ENCODE peak calls at places on chromosomes 1 and 21, in nine cellular contexts. One of them, this sample, is unnamed.

GRCh38 chr1:34460193-34460592 is 283.5 kb downstream of the C1orf94 start:
- DNase-seq in uterus: no peak
- DNase-seq in mammary epithelial cell: no peak
- DNase-seq in pancreas: peak; percentile 44
- DNase-seq in colonic mucosa: peak; percentile 60
- DNase-seq in endothelial cell of umbilical vein: no peak
- DNase-seq in fibroblast of lung: no peak
- DNase-seq in tibial nerve: no peak
- DNase-seq in left ventricle myocardium inferior: no peak
- DNase-seq in this sample: no peak

GRCh38 chr1:12287869-12288268 is 58.0 kb downstream of the VPS13D start:
- DNase-seq in uterus: no peak
- DNase-seq in mammary epithelial cell: no peak
- DNase-seq in pancreas: no peak
- DNase-seq in colonic mucosa: no peak
- DNase-seq in endothelial cell of umbilical vein: no peak
- DNase-seq in fibroblast of lung: no peak
- DNase-seq in tibial nerve: no peak
- DNase-seq in left ventricle myocardium inferior: no peak
- DNase-seq in this sample: no peak

GRCh38 chr1:154574715-154575114 is 7.1 kb downstream of the CHRNB2 start:
- DNase-seq in uterus: no peak
- DNase-seq in mammary epithelial cell: no peak
- DNase-seq in pancreas: no peak
- DNase-seq in colonic mucosa: no peak
- DNase-seq in endothelial cell of umbilical vein: no peak
- DNase-seq in fibroblast of lung: peak; percentile 15
- DNase-seq in tibial nerve: no peak
- DNase-seq in left ventricle myocardium inferior: no peak
- DNase-seq in this sample: no peak

GRCh38 chr1:181490740-181491712 is 7.7 kb downstream of the CACNA1E start:
- DNase-seq in uterus: peak; percentile 40
- DNase-seq in mammary epithelial cell: no peak
- DNase-seq in pancreas: no peak
- DNase-seq in colonic mucosa: no peak
- DNase-seq in endothelial cell of umbilical vein: no peak
- DNase-seq in fibroblast of lung: no peak
- DNase-seq in tibial nerve: no peak
- DNase-seq in left ventricle myocardium inferior: no peak
- DNase-seq in this sample: no peak

GRCh38 chr1:75233302-75233929 is 99.2 kb downstream of the LHX8 start:
- DNase-seq in uterus: no peak
- DNase-seq in mammary epithelial cell: peak; percentile 37
- DNase-seq in pancreas: no peak
- DNase-seq in colonic mucosa: no peak
- DNase-seq in endothelial cell of umbilical vein: peak; percentile 66
- DNase-seq in fibroblast of lung: peak; percentile 35
- DNase-seq in tibial nerve: no peak
- DNase-seq in left ventricle myocardium inferior: no peak
- DNase-seq in this sample: no peak

GRCh38 chr1:19432943-19433609 is 52.3 kb downstream of the CAPZB start:
- DNase-seq in uterus: no peak
- DNase-seq in mammary epithelial cell: no peak
- DNase-seq in pancreas: no peak
- DNase-seq in colonic mucosa: no peak
- DNase-seq in endothelial cell of umbilical vein: no peak
- DNase-seq in fibroblast of lung: no peak
- DNase-seq in tibial nerve: no peak
- DNase-seq in left ventricle myocardium inferior: no peak
- DNase-seq in this sample: no peak

GRCh38 chr1:83961571-83962295 is 37.2 kb downstream of the TTLL7 start:
- DNase-seq in uterus: no peak
- DNase-seq in mammary epithelial cell: no peak
- DNase-seq in pancreas: no peak
- DNase-seq in colonic mucosa: no peak
- DNase-seq in endothelial cell of umbilical vein: no peak
- DNase-seq in fibroblast of lung: peak; percentile 27
- DNase-seq in tibial nerve: no peak
- DNase-seq in left ventricle myocardium inferior: no peak
- DNase-seq in this sample: no peak

GRCh38 chr21:38306833-38307232 is 50.0 kb downstream of the KCNJ15 start:
- DNase-seq in uterus: no peak
- DNase-seq in mammary epithelial cell: peak; percentile 65
- DNase-seq in pancreas: no peak
- DNase-seq in colonic mucosa: no peak
- DNase-seq in endothelial cell of umbilical vein: no peak
- DNase-seq in fibroblast of lung: peak; percentile 95
- DNase-seq in tibial nerve: no peak
- DNase-seq in left ventricle myocardium inferior: no peak
- DNase-seq in this sample: no peak

GRCh38 chr1:83543222-83543973 is 455.5 kb downstream of the TTLL7 start:
- DNase-seq in uterus: no peak
- DNase-seq in mammary epithelial cell: no peak
- DNase-seq in pancreas: no peak
- DNase-seq in colonic mucosa: no peak
- DNase-seq in endothelial cell of umbilical vein: peak; percentile 10
- DNase-seq in fibroblast of lung: no peak
- DNase-seq in tibial nerve: no peak
- DNase-seq in left ventricle myocardium inferior: no peak
- DNase-seq in this sample: no peak

GRCh38 chr1:62382581-62382980 is 54.3 kb upstream of the USP1 start:
- DNase-seq in uterus: no peak
- DNase-seq in mammary epithelial cell: no peak
- DNase-seq in pancreas: no peak
- DNase-seq in colonic mucosa: no peak
- DNase-seq in endothelial cell of umbilical vein: no peak
- DNase-seq in fibroblast of lung: no peak
- DNase-seq in tibial nerve: no peak
- DNase-seq in left ventricle myocardium inferior: no peak
- DNase-seq in this sample: no peak

GRCh38 chr1:19655718-19656080 is 9.0 kb upstream of the HTR6 start:
- DNase-seq in uterus: no peak
- DNase-seq in mammary epithelial cell: no peak
- DNase-seq in pancreas: no peak
- DNase-seq in colonic mucosa: no peak
- DNase-seq in endothelial cell of umbilical vein: no peak
- DNase-seq in fibroblast of lung: no peak
- DNase-seq in tibial nerve: no peak
- DNase-seq in left ventricle myocardium inferior: no peak
- DNase-seq in this sample: no peak

GRCh38 chr1:11991969-11992676 is 11.9 kb downstream of the MFN2 start:
- DNase-seq in uterus: no peak
- DNase-seq in mammary epithelial cell: no peak
- DNase-seq in pancreas: no peak
- DNase-seq in colonic mucosa: no peak
- DNase-seq in endothelial cell of umbilical vein: no peak
- DNase-seq in fibroblast of lung: no peak
- DNase-seq in tibial nerve: no peak
- DNase-seq in left ventricle myocardium inferior: no peak
- DNase-seq in this sample: no peak

GRCh38 chr1:29779146-29779545 is 542.8 kb downstream of the PTPRU start:
- DNase-seq in uterus: no peak
- DNase-seq in mammary epithelial cell: no peak
- DNase-seq in pancreas: no peak
- DNase-seq in colonic mucosa: peak; percentile 1
- DNase-seq in endothelial cell of umbilical vein: no peak
- DNase-seq in fibroblast of lung: no peak
- DNase-seq in tibial nerve: no peak
- DNase-seq in left ventricle myocardium inferior: no peak
- DNase-seq in this sample: no peak

GRCh38 chr1:174742805-174743653 is 256.7 kb upstream of the CACYBP start:
- DNase-seq in uterus: no peak
- DNase-seq in mammary epithelial cell: peak; percentile 11
- DNase-seq in pancreas: no peak
- DNase-seq in colonic mucosa: no peak
- DNase-seq in endothelial cell of umbilical vein: no peak
- DNase-seq in fibroblast of lung: peak; percentile 32
- DNase-seq in tibial nerve: no peak
- DNase-seq in left ventricle myocardium inferior: no peak
- DNase-seq in this sample: no peak

GRCh38 chr21:45864436-45864835 is 117.1 kb upstream of the COL6A1 start:
- DNase-seq in uterus: no peak
- DNase-seq in mammary epithelial cell: no peak
- DNase-seq in pancreas: no peak
- DNase-seq in colonic mucosa: no peak
- DNase-seq in endothelial cell of umbilical vein: no peak
- DNase-seq in fibroblast of lung: peak; percentile 71
- DNase-seq in tibial nerve: no peak
- DNase-seq in left ventricle myocardium inferior: no peak
- DNase-seq in this sample: no peak

GRCh38 chr1:157961805-157962762 is 31.4 kb upstream of the KIRREL1 start:
- DNase-seq in uterus: no peak
- DNase-seq in mammary epithelial cell: peak; percentile 89
- DNase-seq in pancreas: no peak
- DNase-seq in colonic mucosa: no peak
- DNase-seq in endothelial cell of umbilical vein: peak; percentile 27
- DNase-seq in fibroblast of lung: peak; percentile 85
- DNase-seq in tibial nerve: no peak
- DNase-seq in left ventricle myocardium inferior: no peak
- DNase-seq in this sample: no peak
- H3K27ac ChIP-seq in uterus: no peak overlapping the region
- H3K27ac ChIP-seq in mammary epithelial cell: peak overlapping the region; percentile 41
- H3K27ac ChIP-seq in pancreas: peak overlapping the region; percentile 10
- H3K27ac ChIP-seq in colonic mucosa: no peak overlapping the region
- H3K27ac ChIP-seq in endothelial cell of umbilical vein: no peak overlapping the region
- H3K27ac ChIP-seq in fibroblast of lung: no peak overlapping the region
- H3K27ac ChIP-seq in tibial nerve: no peak overlapping the region
- H3K27ac ChIP-seq in left ventricle myocardium inferior: no peak overlapping the region
- H3K27ac ChIP-seq in this sample: no peak overlapping the region

GRCh38 chr1:2925923-2926322 is 95.3 kb upstream of the ACTRT2 start:
- DNase-seq in uterus: peak; percentile 20
- DNase-seq in mammary epithelial cell: no peak
- DNase-seq in pancreas: no peak
- DNase-seq in colonic mucosa: no peak
- DNase-seq in endothelial cell of umbilical vein: no peak
- DNase-seq in fibroblast of lung: no peak
- DNase-seq in tibial nerve: no peak
- DNase-seq in left ventricle myocardium inferior: no peak
- DNase-seq in this sample: no peak

GRCh38 chr1:2926447-2927055 is 94.7 kb upstream of the ACTRT2 start:
- DNase-seq in uterus: no peak
- DNase-seq in mammary epithelial cell: no peak
- DNase-seq in pancreas: no peak
- DNase-seq in colonic mucosa: no peak
- DNase-seq in endothelial cell of umbilical vein: no peak
- DNase-seq in fibroblast of lung: no peak
- DNase-seq in tibial nerve: no peak
- DNase-seq in left ventricle myocardium inferior: no peak
- DNase-seq in this sample: no peak

GRCh38 chr1:2923351-2923750 is 97.9 kb upstream of the ACTRT2 start:
- DNase-seq in uterus: no peak
- DNase-seq in mammary epithelial cell: no peak
- DNase-seq in pancreas: no peak
- DNase-seq in colonic mucosa: no peak
- DNase-seq in endothelial cell of umbilical vein: no peak
- DNase-seq in fibroblast of lung: no peak
- DNase-seq in tibial nerve: no peak
- DNase-seq in left ventricle myocardium inferior: no peak
- DNase-seq in this sample: no peak

GRCh38 chr1:2927393-2927792 is 93.9 kb upstream of the ACTRT2 start:
- DNase-seq in uterus: no peak
- DNase-seq in mammary epithelial cell: no peak
- DNase-seq in pancreas: no peak
- DNase-seq in colonic mucosa: no peak
- DNase-seq in endothelial cell of umbilical vein: no peak
- DNase-seq in fibroblast of lung: no peak
- DNase-seq in tibial nerve: no peak
- DNase-seq in left ventricle myocardium inferior: no peak
- DNase-seq in this sample: no peak

DNA sequence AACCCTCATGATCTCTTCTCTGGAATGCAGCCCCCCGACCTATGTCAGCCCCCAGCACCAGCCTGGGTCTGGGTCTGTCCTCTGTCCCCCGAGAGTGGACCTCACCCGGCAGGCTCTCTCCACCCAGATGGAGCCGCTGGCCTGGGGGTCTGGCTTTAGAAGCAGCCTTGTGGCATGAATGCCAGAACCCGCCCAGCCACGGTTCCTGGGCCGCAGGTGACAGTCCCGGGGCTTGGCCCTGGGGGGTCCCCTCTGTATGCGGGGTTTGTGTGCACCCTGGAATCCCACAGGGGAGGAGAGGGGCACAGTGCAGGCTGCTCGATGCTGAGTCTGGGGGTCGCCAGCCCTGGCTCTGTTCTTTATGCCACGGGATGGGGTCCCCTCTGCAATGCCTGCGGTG is 96.0 kb upstream of the ACTRT2 start:
- DNase-seq in uterus: no peak
- DNase-seq in mammary epithelial cell: no peak
- DNase-seq in pancreas: no peak
- DNase-seq in colonic mucosa: no peak
- DNase-seq in endothelial cell of umbilical vein: no peak
- DNase-seq in fibroblast of lung: no peak
- DNase-seq in tibial nerve: no peak
- DNase-seq in left ventricle myocardium inferior: no peak
- DNase-seq in this sample: no peak
- H3K9me3 ChIP-seq in uterus: no peaks in the 10 kb centered on the region
- H3K9me3 ChIP-seq in mammary epithelial cell: peaks cover 32% of the 10 kb centered on the region
- H3K9me3 ChIP-seq in pancreas: no peaks in the 10 kb centered on the region
- H3K9me3 ChIP-seq in colonic mucosa: no peaks in the 10 kb centered on the region
- H3K9me3 ChIP-seq in endothelial cell of umbilical vein: peaks cover 3% of the 10 kb centered on the region
- H3K9me3 ChIP-seq in fibroblast of lung: no peaks in the 10 kb centered on the region
- H3K9me3 ChIP-seq in tibial nerve: no peaks in the 10 kb centered on the region
- H3K9me3 ChIP-seq in left ventricle myocardium inferior: no peaks in the 10 kb centered on the region
- H3K9me3 ChIP-seq in this sample: no peaks in the 10 kb centered on the region

GRCh38 chr21:21860888-21861287 is 862.7 kb downstream of the NCAM2 start:
- DNase-seq in uterus: no peak
- DNase-seq in mammary epithelial cell: no peak
- DNase-seq in pancreas: no peak
- DNase-seq in colonic mucosa: no peak
- DNase-seq in endothelial cell of umbilical vein: no peak
- DNase-seq in fibroblast of lung: peak; percentile 40
- DNase-seq in tibial nerve: no peak
- DNase-seq in left ventricle myocardium inferior: no peak
- DNase-seq in this sample: no peak

GRCh38 chr21:21858502-21859334 is 860.5 kb downstream of the NCAM2 start:
- DNase-seq in uterus: no peak
- DNase-seq in mammary epithelial cell: no peak
- DNase-seq in pancreas: no peak
- DNase-seq in colonic mucosa: no peak
- DNase-seq in endothelial cell of umbilical vein: no peak
- DNase-seq in fibroblast of lung: no peak
- DNase-seq in tibial nerve: no peak
- DNase-seq in left ventricle myocardium inferior: no peak
- DNase-seq in this sample: no peak
- TF ChIP-seq CTCF in uterus: no peak
- TF ChIP-seq CTCF in mammary epithelial cell: no peak
- TF ChIP-seq CTCF in pancreas: no peak
- TF ChIP-seq CTCF in colonic mucosa: no peak
- TF ChIP-seq CTCF in endothelial cell of umbilical vein: no peak
- TF ChIP-seq CTCF in fibroblast of lung: no peak
- TF ChIP-seq CTCF in tibial nerve: no peak
- TF ChIP-seq CTCF in left ventricle myocardium inferior: no peak
- TF ChIP-seq CTCF in this sample: no peak

GRCh38 chr1:179175011-179175934 is 54.2 kb downstream of the ABL2 start:
- DNase-seq in uterus: no peak
- DNase-seq in mammary epithelial cell: peak; percentile 81
- DNase-seq in pancreas: no peak
- DNase-seq in colonic mucosa: no peak
- DNase-seq in endothelial cell of umbilical vein: no peak
- DNase-seq in fibroblast of lung: peak; percentile 87
- DNase-seq in tibial nerve: no peak
- DNase-seq in left ventricle myocardium inferior: no peak
- DNase-seq in this sample: no peak
- H3K27ac ChIP-seq in uterus: peak overlapping the region; percentile 18
- H3K27ac ChIP-seq in mammary epithelial cell: peak overlapping the region; percentile 75
- H3K27ac ChIP-seq in pancreas: peak overlapping the region; percentile 17
- H3K27ac ChIP-seq in colonic mucosa: no peak overlapping the region
- H3K27ac ChIP-seq in endothelial cell of umbilical vein: no peak overlapping the region
- H3K27ac ChIP-seq in fibroblast of lung: no peak overlapping the region
- H3K27ac ChIP-seq in tibial nerve: peak overlapping the region; percentile 78
- H3K27ac ChIP-seq in left ventricle myocardium inferior: peak overlapping the region; percentile 67
- H3K27ac ChIP-seq in this sample: peak overlapping the region; percentile 92

GRCh38 chr1:43258370-43258769 is 11.4 kb upstream of the TMEM125 start:
- DNase-seq in uterus: no peak
- DNase-seq in mammary epithelial cell: no peak
- DNase-seq in pancreas: peak; percentile 7
- DNase-seq in colonic mucosa: no peak
- DNase-seq in endothelial cell of umbilical vein: no peak
- DNase-seq in fibroblast of lung: no peak
- DNase-seq in tibial nerve: no peak
- DNase-seq in left ventricle myocardium inferior: no peak
- DNase-seq in this sample: no peak
- H3K9me3 ChIP-seq in uterus: no peaks in the 10 kb centered on the region
- H3K9me3 ChIP-seq in mammary epithelial cell: no peaks in the 10 kb centered on the region
- H3K9me3 ChIP-seq in pancreas: no peaks in the 10 kb centered on the region
- H3K9me3 ChIP-seq in colonic mucosa: no peaks in the 10 kb centered on the region
- H3K9me3 ChIP-seq in endothelial cell of umbilical vein: no peaks in the 10 kb centered on the region
- H3K9me3 ChIP-seq in fibroblast of lung: no peaks in the 10 kb centered on the region
- H3K9me3 ChIP-seq in tibial nerve: no peaks in the 10 kb centered on the region
- H3K9me3 ChIP-seq in left ventricle myocardium inferior: peaks cover 8% of the 10 kb centered on the region
- H3K9me3 ChIP-seq in this sample: no peaks in the 10 kb centered on the region